ENCODE peak calls at places on chromosomes 6 and 20, in four cellular contexts. G is left lung, U is endothelial cell, M is cardiac muscle cell. H is an unnamed sample.

GRCh38 chr6:85354761-85355618 is 94.9 kb upstream of the NT5E start:
- DNase-seq in U (peak), M (peak), G (peak), H (peak)

GRCh38 chr6:154969796-154970195 is 25.3 kb upstream of the TIAM2 start:
- DNase-seq in G (no peak), M (no peak), U (no peak), H (no peak)

GRCh38 chr6:36776167-36776566 is 63.1 kb downstream of the CPNE5 start:
- DNase-seq in M (no peak), G (no peak), U (no peak), H (no peak)

GRCh38 chr6:25311251-25311910 is 32.2 kb downstream of the CARMIL1 start:
- DNase-seq in M (no peak), G (no peak), U (no peak), H (no peak)

GRCh38 chr6:160391419-160392116 is 43.4 kb downstream of the SLC22A3 start:
- DNase-seq in G (no peak), M (no peak), U (no peak), H (no peak)

GRCh38 chr20:63096681-63097335 is 90.0 kb upstream of the BHLHE23 start:
- DNase-seq in G (peak), U (no peak), M (no peak), H (no peak)

GRCh38 chr20:57408131-57408530 is 16.9 kb downstream of the RBM38 start:
- DNase-seq in U (no peak), M (no peak), G (peak), H (no peak)

GRCh38 chr20:59938696-59939051 is 1.4 kb downstream of the PPP1R3D start:
- DNase-seq in U (no peak), G (no peak), M (no peak), H (no peak)

GRCh38 chr20:20712004-20712473 is 405 bp downstream of the RALGAPA2 start:
- DNase-seq in M (peak), U (peak), G (no peak), H (peak)

GRCh38 chr6:116370328-116370716 is 425 bp upstream of the DSE start:
- DNase-seq in M (no peak), U (no peak), G (no peak), H (no peak)

GRCh38 chr6:34392497-34393190 is at the start of gene NUDT3:
- DNase-seq in G (peak), U (peak), M (peak), H (peak)

GRCh38 chr20:10731190-10731955 is 57.6 kb upstream of the JAG1 start:
- DNase-seq in G (no peak), U (no peak), M (no peak), H (no peak)

GRCh38 chr20:7010584-7010983 is 243.1 kb downstream of the BMP2 start:
- DNase-seq in G (no peak), U (no peak), M (no peak), H (no peak)

GRCh38 chr6:167113935-167114910 is 8.7 kb upstream of the CCR6 start:
- DNase-seq in G (no peak), U (no peak), M (no peak), H (no peak)

GRCh38 chr6:30424549-30424948 is 64.8 kb upstream of the HLA-E start:
- DNase-seq in U (no peak), M (no peak), G (no peak), H (no peak)

GRCh38 chr6:165556116-165556843 is 106.8 kb downstream of the PDE10A start:
- DNase-seq in M (no peak), U (no peak), G (no peak), H (no peak)

GRCh38 chr6:161922631-161923119 is 648.8 kb upstream of the AGPAT4 start:
- DNase-seq in G (no peak), U (peak), M (peak), H (no peak)

GRCh38 chr6:155448823-155449789 is 6.5 kb downstream of the NOX3 start:
- DNase-seq in G (no peak), U (peak), M (no peak), H (no peak)

GRCh38 chr6:26032387-26033131 is 54.7 kb upstream of the HFE start:
- DNase-seq in M (peak), G (no peak), U (no peak), H (no peak)

GRCh38 chr6:158955265-158955664 is 44.7 kb downstream of the RSPH3 start:
- DNase-seq in U (no peak), M (no peak), G (no peak), H (no peak)

GRCh38 chr6:1735239-1735803 is 125.6 kb downstream of the FOXC1 start:
- DNase-seq in G (no peak), M (no peak), U (no peak), H (no peak)

GRCh38 chr20:47099749-47100515 is 205.3 kb downstream of the EYA2 start:
- DNase-seq in M (no peak), U (no peak), G (no peak), H (no peak)

GRCh38 chr20:47727909-47728361 is 57.3 kb downstream of the SULF2 start:
- DNase-seq in U (no peak), M (no peak), G (peak), H (no peak)

GRCh38 chr6:18367371-18367770 is 19.8 kb upstream of the RNF144B start:
- DNase-seq in M (no peak), U (no peak), G (peak), H (no peak)

GRCh38 chr6:157609117-157609516 is 213.9 kb upstream of the SNX9 start:
- DNase-seq in G (no peak), U (no peak), M (no peak), H (no peak)

GRCh38 chr6:122845464-122845863 is 56.4 kb downstream of the SMPDL3A start:
- DNase-seq in M (no peak), G (no peak), U (no peak), H (no peak)

GRCh38 chr20:3786126-3786484 is 435 bp downstream of the CENPB start:
- DNase-seq in G (peak), U (peak), M (peak), H (no peak)

GRCh38 chr6:34540841-34541240 is 15.3 kb downstream of the SPDEF start:
- DNase-seq in G (no peak), M (no peak), U (no peak), H (no peak)

GRCh38 chr6:14922306-14922705 is 323.6 kb upstream of the JARID2 start:
- DNase-seq in G (no peak), U (no peak), M (no peak), H (no peak)

GRCh38 chr20:49323622-49324238 is 45.9 kb upstream of the ZNFX1 start:
- DNase-seq in U (peak), M (peak), G (no peak), H (no peak)
- TF ChIP-seq CTCF in U (no peak), M (peak), G (no peak), H (no peak)

GRCh38 chr6:152571863-152572394 is 65.2 kb downstream of the SYNE1 start:
- DNase-seq in G (no peak), U (no peak), M (no peak), H (no peak)

GRCh38 chr6:152573762-152574161 is 63.4 kb downstream of the SYNE1 start:
- DNase-seq in U (no peak), G (no peak), M (no peak), H (no peak)

GRCh38 chr6:152575186-152575585 is 62.0 kb downstream of the SYNE1 start:
- DNase-seq in G (no peak), U (no peak), M (no peak), H (no peak)

GRCh38 chr6:152572395-152573061 is 64.6 kb downstream of the SYNE1 start:
- DNase-seq in U (no peak), G (no peak), M (no peak), H (no peak)

GRCh38 chr6:152571089-152571488 is 66.1 kb downstream of the SYNE1 start:
- DNase-seq in G (no peak), M (no peak), U (no peak), H (no peak)
- TF ChIP-seq CTCF in G (no peak), M (no peak), U (no peak), H (no peak)

GRCh38 chr6:23180504-23181293 is 611.3 kb downstream of the HDGFL1 start:
- DNase-seq in G (no peak), M (peak), U (no peak), H (no peak)
- TF ChIP-seq CTCF in G (no peak), M (peak), U (no peak), H (no peak)

GRCh38 chr6:149559389-149559788 is 6.8 kb upstream of the GINM1 start:
- DNase-seq in M (no peak), U (no peak), G (no peak), H (no peak)

GRCh38 chr6:149558029-149558428 is 8.1 kb upstream of the GINM1 start:
- DNase-seq in G (no peak), U (no peak), M (no peak), H (no peak)

GRCh38 chr6:149563928-149564325 is 2.2 kb upstream of the GINM1 start:
- DNase-seq in M (no peak), U (no peak), G (no peak), H (no peak)

GRCh38 chr6:149563203-149563927 is 2.8 kb upstream of the GINM1 start:
- DNase-seq in M (no peak), G (no peak), U (no peak), H (no peak)

DNA sequence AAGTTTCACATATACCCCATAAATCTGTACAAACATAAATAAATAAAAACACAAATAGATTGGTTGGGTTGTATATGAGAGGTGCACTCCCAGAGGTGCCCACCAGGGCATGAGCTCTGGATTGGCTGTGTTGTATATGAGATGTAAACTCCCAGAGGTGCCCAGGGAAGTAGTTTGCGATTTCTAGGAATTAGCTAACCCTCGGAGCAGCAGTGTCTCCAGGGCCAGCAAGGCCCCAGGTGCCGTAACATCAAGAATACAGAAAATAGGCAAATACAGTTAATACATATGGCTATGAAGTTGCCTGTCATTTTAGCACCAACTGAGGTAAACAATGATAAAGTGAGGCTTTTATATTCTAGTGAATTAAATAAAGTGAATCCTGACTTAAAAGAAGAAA is 5.4 kb upstream of the GINM1 start:
- DNase-seq in G (no peak), M (peak), U (peak), H (no peak)
- TF ChIP-seq CTCF in G (peak), M (peak), U (peak), H (peak)

GRCh38 chr6:3848925-3849605 is at the start of gene FAM50B:
- DNase-seq in U (peak), G (peak), M (peak), H (peak)
- TF ChIP-seq CTCF in U (peak), G (peak), M (peak), H (peak)

GRCh38 chr6:56767892-56768531 is 125.3 kb upstream of the DST start:
- DNase-seq in U (no peak), M (no peak), G (no peak), H (no peak)
- TF ChIP-seq CTCF in U (no peak), M (no peak), G (no peak), H (no peak)

DNA sequence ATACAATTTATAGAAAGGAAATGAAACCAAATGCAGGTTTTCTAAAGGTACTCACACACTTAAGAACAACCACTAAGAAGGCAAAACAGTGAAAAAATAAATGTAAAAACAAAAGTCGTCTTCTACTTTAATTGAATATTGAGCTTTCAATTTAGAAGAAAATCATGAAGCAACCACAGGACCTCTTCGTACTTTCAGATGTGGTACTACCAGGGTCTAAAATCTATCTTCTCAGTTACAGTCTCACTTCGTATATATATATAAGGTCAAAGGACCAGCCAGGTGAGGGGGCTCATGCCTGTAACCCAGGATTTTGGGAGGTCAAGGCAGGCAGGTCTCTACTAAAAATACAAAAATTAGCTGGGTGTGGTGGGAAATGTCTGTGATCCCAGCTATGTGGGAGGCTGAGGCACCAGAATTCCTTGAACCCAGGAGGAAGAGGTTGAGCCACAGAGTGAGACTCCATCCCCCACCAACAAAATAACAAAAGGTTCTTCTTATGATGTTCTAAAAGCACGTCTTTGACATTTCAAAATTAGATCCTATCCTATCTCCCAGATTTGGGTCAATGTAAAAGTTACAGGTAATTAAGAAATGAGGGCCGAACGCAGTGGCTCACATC is 12.5 kb downstream of the ROMO1 start:
- DNase-seq in M (no peak), U (no peak), G (no peak), H (no peak)
- TF ChIP-seq CTCF in M (no peak), U (no peak), G (no peak), H (no peak)

GRCh38 chr6:46044876-46045617 is 29.4 kb upstream of the CLIC5 start:
- DNase-seq in M (no peak), U (no peak), G (no peak), H (no peak)

GRCh38 chr6:46040288-46040687 is 24.6 kb upstream of the CLIC5 start:
- DNase-seq in U (no peak), G (no peak), M (no peak), H (no peak)

GRCh38 chr6:46039646-46040045 is 24.0 kb upstream of the CLIC5 start:
- DNase-seq in G (no peak), M (no peak), U (no peak), H (no peak)

GRCh38 chr6:46046558-46047169 is 31.0 kb upstream of the CLIC5 start:
- DNase-seq in M (no peak), U (no peak), G (no peak), H (no peak)

GRCh38 chr6:46042355-46042999 is 26.8 kb upstream of the CLIC5 start:
- DNase-seq in G (no peak), U (peak), M (peak), H (no peak)
- TF ChIP-seq CTCF in G (peak), U (peak), M (peak), H (peak)

GRCh38 chr6:16819752-16820151 is 58.5 kb upstream of the ATXN1 start:
- DNase-seq in U (no peak), G (no peak), M (no peak), H (no peak)
- TF ChIP-seq CTCF in U (no peak), G (no peak), M (peak), H (peak)

GRCh38 chr6:12288844-12289654 is 1.1 kb upstream of the EDN1 start:
- DNase-seq in U (peak), G (no peak), M (peak), H (peak)

GRCh38 chr6:12291083-12291784 is 1.1 kb downstream of the EDN1 start:
- DNase-seq in M (no peak), G (no peak), U (no peak), H (no peak)

GRCh38 chr6:12291785-12292604 is 1.8 kb downstream of the EDN1 start:
- DNase-seq in M (no peak), G (peak), U (peak), H (no peak)

GRCh38 chr6:12289655-12290489 is at the start of gene EDN1:
- DNase-seq in G (peak), M (peak), U (peak), H (peak)

DNA sequence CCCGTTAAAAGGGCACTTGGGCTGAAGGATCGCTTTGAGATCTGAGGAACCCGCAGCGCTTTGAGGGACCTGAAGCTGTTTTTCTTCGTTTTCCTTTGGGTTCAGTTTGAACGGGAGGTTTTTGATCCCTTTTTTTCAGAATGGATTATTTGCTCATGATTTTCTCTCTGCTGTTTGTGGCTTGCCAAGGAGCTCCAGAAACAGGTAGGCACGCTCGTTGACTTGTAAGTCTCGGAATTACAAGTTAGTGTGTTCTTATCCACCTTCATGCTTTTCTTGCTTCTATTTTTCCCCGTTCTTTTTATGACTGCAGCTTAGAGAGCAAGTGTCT is 294 bp downstream of the EDN1 start:
- DNase-seq in G (no peak), U (no peak), M (no peak), H (no peak)
- TF ChIP-seq CTCF in G (no peak), U (no peak), M (no peak), H (no peak)

H was measured in progenitor cell of endocrine pancreas.